ENCODE peak calls at places on chromosomes 2 and 18, in four cellular contexts. S is right lobe of liver; U is endothelial cell; X is CD8-positive, alpha-beta T cell. Z is an unnamed sample.

GRCh38 chr2:86049529-86049928 is 56.2 kb downstream of the POLR1A start:
- DNase-seq in S (no peak), U (no peak), X (no peak), Z (no peak)

GRCh38 chr18:51955136-51955535 is 384.9 kb upstream of the DCC start:
- DNase-seq in S (no peak), U (no peak), X (no peak), Z (no peak)

GRCh38 chr2:74481961-74482800 is 617 bp downstream of the CCDC142 start:
- DNase-seq in S (peak), U (peak), X (peak), Z (no peak)

GRCh38 chr2:240947607-240948006 is 41.5 kb downstream of the CROCC2 start:
- DNase-seq in S (no peak), U (no peak), X (no peak), Z (no peak)

GRCh38 chr2:224518806-224519580 is 66.2 kb downstream of the CUL3 start:
- DNase-seq in S (no peak), U (no peak), X (no peak), Z (no peak)

GRCh38 chr2:241892299-241893137 is 23.0 kb downstream of the RTP5 start:
- DNase-seq in S (no peak), U (no peak), X (no peak), Z (no peak)

GRCh38 chr2:11998626-11999378 is 252.4 kb downstream of the LPIN1 start:
- DNase-seq in S (no peak), U (no peak), X (no peak), Z (no peak)

GRCh38 chr2:130870779-130871178 is 34.1 kb downstream of the ARHGEF4 start:
- DNase-seq in S (no peak), U (no peak), X (no peak), Z (no peak)

GRCh38 chr2:232781765-232782164 is 5.4 kb upstream of the KCNJ13 start:
- DNase-seq in S (no peak), U (no peak), X (no peak), Z (peak)

GRCh38 chr2:67846341-67847070 is 216.3 kb downstream of the C1D start:
- DNase-seq in S (peak), U (peak), X (no peak), Z (peak)

GRCh38 chr18:1149709-1150108 is 245.0 kb downstream of the ADCYAP1 start:
- DNase-seq in S (no peak), U (no peak), X (no peak), Z (no peak)

GRCh38 chr2:241224068-241224850 is 35.8 kb downstream of the ANO7 start:
- DNase-seq in S (peak), U (no peak), X (no peak), Z (no peak)

GRCh38 chr2:200239216-200239615 is 67.3 kb upstream of the SPATS2L start:
- DNase-seq in S (no peak), U (no peak), X (no peak), Z (no peak)

GRCh38 chr2:127516031-127516430 is 10.3 kb downstream of the IWS1 start:
- DNase-seq in S (no peak), U (no peak), X (no peak), Z (no peak)

GRCh38 chr2:74564222-74564621 is 9.7 kb downstream of the DOK1 start:
- DNase-seq in S (no peak), U (no peak), X (no peak), Z (no peak)

GRCh38 chr2:28578768-28579167 is 82.9 kb downstream of the PLB1 start:
- DNase-seq in S (no peak), U (no peak), X (no peak), Z (no peak)

GRCh38 chr2:224142397-224143312 is 103.6 kb upstream of the SERPINE2 start:
- DNase-seq in S (no peak), U (no peak), X (no peak), Z (no peak)

GRCh38 chr2:225037374-225038075 is 4.7 kb downstream of the DOCK10 start:
- DNase-seq in S (no peak), U (no peak), X (no peak), Z (no peak)

GRCh38 chr2:714005-714741 is 37.0 kb upstream of the TMEM18 start:
- DNase-seq in S (peak), U (peak), X (peak), Z (peak)

GRCh38 chr2:172765664-172766063 is 30.0 kb downstream of the RAPGEF4 start:
- DNase-seq in S (no peak), U (no peak), X (no peak), Z (no peak)

GRCh38 chr2:237572021-237572741 is 5.8 kb downstream of the PRLH start:
- DNase-seq in S (peak), U (peak), X (peak), Z (peak)

GRCh38 chr2:204529795-204530463 is 15.3 kb upstream of the PARD3B start:
- DNase-seq in S (no peak), U (no peak), X (no peak), Z (no peak)

GRCh38 chr2:38907743-38908562 is 18.3 kb downstream of the ARHGEF33 start:
- DNase-seq in S (no peak), U (no peak), X (no peak), Z (peak)

GRCh38 chr2:127024769-127025356 is 82.1 kb downstream of the BIN1 start:
- DNase-seq in S (no peak), U (peak), X (no peak), Z (no peak)

GRCh38 chr2:205936446-205936845 is 149.5 kb downstream of the INO80D start:
- DNase-seq in S (no peak), U (no peak), X (no peak), Z (no peak)

GRCh38 chr2:205937193-205937592 is 148.8 kb downstream of the INO80D start:
- DNase-seq in S (no peak), U (no peak), X (no peak), Z (no peak)

GRCh38 chr2:205931388-205931787 is 154.6 kb downstream of the INO80D start:
- DNase-seq in S (no peak), U (no peak), X (no peak), Z (no peak)

GRCh38 chr2:205930209-205930608 is 155.8 kb downstream of the INO80D start:
- DNase-seq in S (no peak), U (no peak), X (no peak), Z (no peak)

GRCh38 chr2:205934443-205934842 is 151.5 kb downstream of the INO80D start:
- DNase-seq in S (no peak), U (no peak), X (no peak), Z (no peak)
- TF ChIP-seq CTCF in S (peak), U (no peak), X (no peak), Z (no peak)

DNA sequence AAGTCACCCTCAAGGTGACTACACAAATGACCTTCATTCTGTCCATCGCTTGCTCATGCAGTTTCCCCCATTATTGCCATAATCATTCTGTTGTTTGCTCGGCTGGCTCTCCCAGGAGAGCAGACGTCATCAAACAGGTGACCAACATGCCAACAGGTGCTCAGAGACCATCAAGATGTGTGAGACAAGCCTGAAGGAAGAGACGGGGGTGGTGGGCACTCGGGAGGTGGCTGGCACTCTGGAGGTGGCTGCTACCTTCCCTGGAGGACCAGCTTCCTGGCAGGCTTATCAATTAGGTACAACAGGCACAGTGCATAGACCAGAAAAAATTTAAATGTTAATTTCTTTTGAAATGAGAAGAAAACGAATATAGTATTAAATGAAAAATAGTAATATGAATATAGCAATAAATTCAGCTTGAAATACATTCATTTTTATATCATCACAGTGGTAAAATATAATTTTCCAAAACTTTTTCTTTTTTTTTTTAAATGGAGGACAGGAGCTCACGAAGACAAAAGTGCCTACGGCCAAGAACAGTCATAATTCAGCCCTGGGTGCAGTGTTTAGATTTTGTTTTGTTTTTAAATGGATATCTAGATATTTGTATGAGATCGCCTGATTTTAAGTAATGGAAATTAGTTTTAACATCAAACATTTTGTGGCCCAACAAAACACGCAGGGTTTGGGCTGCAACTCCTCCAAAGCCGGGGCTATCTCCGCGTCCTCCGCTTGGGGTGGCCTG is 16.9 kb upstream of the HAAO start:
- DNase-seq in S (no peak), U (no peak), X (no peak), Z (no peak)
- TF ChIP-seq CTCF in S (no peak), U (no peak), X (no peak), Z (no peak)

DNA sequence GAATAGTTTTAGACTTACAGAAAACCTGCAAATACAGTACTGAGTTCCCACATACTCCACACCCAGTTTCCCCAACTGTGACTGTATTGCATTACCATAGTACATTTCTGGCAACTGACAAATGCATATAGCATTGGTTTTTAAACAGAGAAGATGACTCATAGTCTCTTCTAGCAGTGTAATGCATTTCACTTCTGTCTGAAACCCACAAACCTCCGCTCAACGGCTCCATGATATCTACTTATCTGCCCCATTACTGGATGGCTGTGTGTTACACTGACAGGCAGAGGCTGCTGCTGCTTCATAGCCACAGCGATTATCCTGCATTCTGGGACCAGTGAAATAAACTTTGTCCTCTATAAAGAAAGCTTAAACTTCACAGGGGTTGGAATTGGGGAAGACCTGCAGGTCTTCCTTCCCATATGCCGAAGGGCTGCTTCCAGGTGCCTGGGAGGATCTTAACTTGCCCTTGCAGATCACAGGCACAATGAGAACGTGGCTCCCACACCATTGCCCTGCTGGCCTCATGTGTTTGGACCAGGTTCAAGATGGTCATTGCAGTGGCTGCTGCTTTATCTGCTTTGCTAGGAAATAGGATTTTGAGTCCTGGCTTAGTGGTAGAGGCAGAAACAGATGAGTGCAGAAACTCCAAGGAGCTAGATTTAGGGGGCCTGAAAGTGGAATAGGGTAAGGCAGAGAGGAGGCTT is 742.6 kb upstream of the HS6ST1 start:
- DNase-seq in S (no peak), U (no peak), X (no peak), Z (peak)
- TF ChIP-seq CTCF in S (no peak), U (no peak), X (no peak), Z (no peak)

GRCh38 chr2:25966531-25967265 is 15.6 kb downstream of the KIF3C start:
- DNase-seq in S (no peak), U (no peak), X (no peak), Z (no peak)
- TF ChIP-seq CTCF in S (no peak), U (no peak), X (no peak), Z (no peak)

GRCh38 chr18:12377556-12378553 is 828 bp upstream of the AFG3L2 start:
- DNase-seq in S (no peak), U (no peak), X (no peak), Z (no peak)
- TF ChIP-seq CTCF in S (no peak), U (peak), X (no peak), Z (peak)

DNA sequence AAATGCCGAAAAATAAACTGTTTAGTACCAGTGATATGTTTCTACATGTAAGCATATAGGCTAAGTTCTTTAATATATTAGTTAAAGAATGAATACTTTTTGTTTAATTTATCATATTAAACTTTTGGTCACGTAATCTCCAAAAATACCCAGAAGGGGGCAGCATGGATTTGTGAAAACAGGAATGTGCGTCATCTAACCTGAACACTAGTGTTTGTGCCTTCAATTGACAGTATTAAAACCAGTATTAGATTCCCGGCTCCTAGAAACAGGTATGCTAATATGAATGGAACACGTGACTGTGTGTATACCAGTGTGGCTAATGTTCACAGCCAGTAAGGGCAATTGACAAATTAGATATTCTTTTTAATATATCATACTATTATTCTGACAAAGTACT is 51.8 kb downstream of the WDR7 start:
- DNase-seq in S (no peak), U (peak), X (peak), Z (no peak)
- TF ChIP-seq CTCF in S (peak), U (peak), X (peak), Z (peak)

GRCh38 chr2:98637401-98638144 is 29.2 kb downstream of the UNC50 start:
- DNase-seq in S (no peak), U (no peak), X (peak), Z (peak)
- TF ChIP-seq CTCF in S (no peak), U (no peak), X (no peak), Z (no peak)

DNA sequence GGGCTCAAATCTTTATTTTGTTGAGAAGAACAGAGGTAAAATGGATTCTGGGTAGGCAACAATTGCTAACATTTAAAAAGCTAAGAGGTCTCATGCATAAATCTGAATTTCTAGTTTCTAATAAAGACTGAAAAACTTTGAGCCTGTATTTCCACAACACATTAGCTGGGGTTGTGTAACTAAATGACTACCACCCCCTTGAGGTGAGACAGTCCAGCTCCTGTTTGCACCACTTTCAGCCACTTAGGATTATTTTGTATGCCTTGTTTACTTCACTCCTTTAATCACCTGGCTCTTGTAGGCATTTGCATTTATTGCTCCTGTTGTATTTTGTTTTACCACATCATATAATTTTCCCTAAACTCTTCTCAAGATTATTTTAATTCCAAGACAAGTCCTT is 376.6 kb downstream of the PTH2R start:
- DNase-seq in S (no peak), U (no peak), X (no peak), Z (no peak)
- TF ChIP-seq CTCF in S (no peak), U (no peak), X (no peak), Z (peak)

DNA sequence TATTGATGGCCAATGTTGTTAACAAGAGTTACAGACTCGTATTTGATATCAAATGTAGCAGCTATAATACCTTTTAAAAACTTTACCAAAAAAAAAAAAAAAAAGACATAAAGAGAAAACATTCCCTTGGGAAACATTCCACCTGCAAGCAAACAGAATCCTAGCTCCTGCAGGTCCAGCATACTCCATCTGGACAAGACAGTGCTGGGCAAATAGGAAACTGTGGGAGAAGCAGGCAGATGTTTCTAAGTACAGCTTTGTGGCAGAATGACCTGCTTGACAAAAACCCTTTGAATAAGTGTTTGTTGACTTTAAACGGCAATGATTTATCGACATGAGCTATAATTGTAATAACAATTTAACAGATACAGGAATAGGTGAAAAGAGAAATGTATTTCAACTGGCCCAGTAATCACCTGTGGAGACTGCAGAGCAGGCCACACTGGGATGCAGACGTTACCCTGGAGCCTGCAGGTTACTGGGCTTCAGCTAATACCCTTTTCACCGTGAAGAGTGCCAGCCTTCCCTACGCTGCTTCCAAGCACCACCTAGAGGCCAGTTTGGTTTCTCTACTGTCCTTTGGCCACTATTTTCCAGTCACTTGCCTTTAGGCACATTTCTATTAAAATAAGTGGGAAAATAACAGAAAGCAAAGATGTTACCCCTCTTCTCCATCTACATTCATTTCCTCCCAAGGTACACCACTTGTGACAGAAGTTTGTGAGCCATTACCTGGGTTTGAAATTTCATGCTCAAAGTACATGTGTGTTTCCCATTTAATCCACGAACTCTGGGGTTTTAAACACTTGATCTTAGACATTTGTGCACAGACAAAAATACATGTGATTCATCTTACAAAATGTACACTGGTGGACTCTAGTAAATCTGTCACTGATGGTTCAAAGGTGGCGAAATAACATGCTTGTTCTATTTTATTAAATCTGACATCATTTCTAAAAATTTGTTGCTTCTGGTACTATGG is 96.9 kb upstream of the ZNF397 start:
- DNase-seq in S (peak), U (peak), X (peak), Z (no peak)
- TF ChIP-seq CTCF in S (peak), U (peak), X (no peak), Z (peak)